ENCODE peak calls at places on chromosomes 12 and 14, in seven cellular contexts. U, X, O, K, W, D and T are unnamed samples.

GRCh38 chr12:8969861-8970411 is 19.4 kb upstream of the KLRG1 start:
- DNase-seq in X (no peak), K (no peak), O (no peak), U (peak), W (no peak), D (no peak), T (no peak)

GRCh38 chr12:123580772-123581171 is 3.6 kb upstream of the TMED2 start:
- DNase-seq in W (no peak), U (no peak), O (no peak), K (no peak), D (peak), X (no peak), T (no peak)

GRCh38 chr14:74491952-74492351 is 1.2 kb downstream of the NPC2 start:
- DNase-seq in X (no peak), U (peak), W (peak), D (no peak), K (no peak), O (no peak), T (no peak)

GRCh38 chr14:104503691-104504090 is 75.9 kb upstream of the C14orf180 start:
- DNase-seq in D (no peak), U (no peak), K (no peak), W (no peak), O (no peak), X (no peak), T (no peak)

GRCh38 chr14:24395609-24396580 is 2.9 kb upstream of the NYNRIN start:
- DNase-seq in D (no peak), O (no peak), X (no peak), W (no peak), K (no peak), U (no peak), T (no peak)

GRCh38 chr12:572532-572899 is 90.7 kb downstream of the NINJ2 start:
- DNase-seq in K (no peak), D (peak), U (peak), W (peak), O (no peak), X (no peak), T (peak)

GRCh38 chr14:51070732-51071131 is 24.2 kb downstream of the TRIM9 start:
- DNase-seq in X (no peak), O (no peak), D (no peak), K (no peak), W (no peak), U (no peak), T (no peak)

GRCh38 chr12:21828779-21829178 is 54.3 kb upstream of the KCNJ8 start:
- DNase-seq in U (no peak), O (no peak), W (no peak), X (peak), D (peak), K (peak), T (no peak)

GRCh38 chr14:105365101-105365500 is 33.2 kb upstream of the TEX22 start:
- DNase-seq in O (no peak), D (no peak), K (no peak), U (no peak), X (no peak), W (no peak), T (no peak)

GRCh38 chr12:48823281-48823680 is 5.0 kb downstream of the CACNB3 start:
- DNase-seq in W (no peak), K (no peak), U (no peak), X (no peak), D (no peak), O (no peak), T (no peak)

GRCh38 chr12:25615119-25615518 is 62.0 kb upstream of the LMNTD1 start:
- DNase-seq in D (no peak), O (no peak), X (no peak), K (no peak), U (peak), W (no peak), T (no peak)

GRCh38 chr12:4272014-4272975 is 1.3 kb upstream of the CCND2 start:
- DNase-seq in U (no peak), W (no peak), O (peak), D (peak), X (peak), K (peak), T (peak)

GRCh38 chr14:103528512-103529382 is at the start of gene TRMT61A:
- DNase-seq in U (peak), O (peak), K (peak), W (peak), D (peak), X (peak), T (peak)

GRCh38 chr14:95182379-95182778 is 25.1 kb upstream of the DICER1 start:
- DNase-seq in O (no peak), K (no peak), X (no peak), D (no peak), W (no peak), U (no peak), T (no peak)

GRCh38 chr14:73724696-73725095 is 10.5 kb upstream of the PNMA1 start:
- DNase-seq in K (no peak), W (no peak), X (no peak), U (no peak), O (no peak), D (no peak), T (no peak)

GRCh38 chr14:71824816-71825215 is 107.4 kb upstream of the RGS6 start:
- DNase-seq in D (no peak), O (no peak), U (no peak), X (no peak), K (no peak), W (no peak), T (no peak)

GRCh38 chr12:75905975-75906374 is 125.6 kb downstream of the PHLDA1 start:
- DNase-seq in X (no peak), U (no peak), K (no peak), W (no peak), D (no peak), O (no peak), T (no peak)

GRCh38 chr12:11860026-11860425 is 210.6 kb downstream of the ETV6 start:
- DNase-seq in X (no peak), W (no peak), U (no peak), K (no peak), O (no peak), D (no peak), T (no peak)

GRCh38 chr14:51849095-51849494 is 11.3 kb upstream of the GNG2 start:
- DNase-seq in W (no peak), U (no peak), D (no peak), K (no peak), X (no peak), O (no peak), T (no peak)

GRCh38 chr14:100534528-100535286 is 52.5 kb downstream of the BEGAIN start:
- DNase-seq in D (no peak), U (no peak), X (peak), W (no peak), K (peak), O (no peak), T (peak)

GRCh38 chr12:82359115-82359478 is 768 bp downstream of the METTL25 start:
- DNase-seq in D (no peak), X (peak), W (no peak), O (no peak), K (no peak), U (no peak), T (no peak)

GRCh38 chr14:58362798-58363412 is 32.8 kb upstream of the TOMM20L start:
- DNase-seq in D (no peak), O (no peak), K (no peak), X (no peak), U (peak), W (peak), T (no peak)

GRCh38 chr12:110555509-110556406 is 27.4 kb downstream of the PPTC7 start:
- DNase-seq in X (no peak), D (no peak), W (no peak), K (no peak), O (no peak), U (no peak), T (no peak)

GRCh38 chr12:32136404-32136803 is 29.8 kb downstream of the BICD1 start:
- DNase-seq in U (no peak), W (no peak), D (no peak), X (no peak), O (no peak), K (no peak), T (no peak)

GRCh38 chr14:74905595-74906142 is 17.4 kb downstream of the RPS6KL1 start:
- DNase-seq in W (peak), K (peak), D (peak), U (peak), O (no peak), X (peak), T (no peak)

GRCh38 chr12:3328081-3328480 is 162.9 kb upstream of the PRMT8 start:
- DNase-seq in D (no peak), O (no peak), W (no peak), U (no peak), X (no peak), K (no peak), T (no peak)

GRCh38 chr12:70648191-70648590 is 11.0 kb upstream of the PTPRB start:
- DNase-seq in U (no peak), W (no peak), O (no peak), D (no peak), K (no peak), X (no peak), T (no peak)

GRCh38 chr12:82730832-82731497 is 44.3 kb downstream of the TMTC2 start:
- DNase-seq in D (no peak), U (no peak), O (no peak), X (no peak), W (peak), K (no peak), T (no peak)

GRCh38 chr12:49842519-49843352 is at the start of gene BCDIN3D:
- DNase-seq in D (peak), W (peak), X (peak), O (peak), U (peak), K (peak), T (peak)

GRCh38 chr12:2339022-2339431 is 286.2 kb downstream of the CACNA1C start:
- DNase-seq in K (no peak), O (no peak), U (peak), W (no peak), D (no peak), X (no peak), T (no peak)

GRCh38 chr14:94481468-94482131 is 5.6 kb upstream of the SERPINA9 start:
- DNase-seq in X (no peak), O (no peak), U (no peak), D (no peak), W (peak), K (no peak), T (no peak)

GRCh38 chr14:61472801-61473376 is 151.5 kb downstream of the PRKCH start:
- DNase-seq in W (no peak), D (no peak), U (no peak), X (no peak), O (no peak), K (no peak), T (no peak)

GRCh38 chr14:50667491-50668007 is 557 bp downstream of the SAV1 start:
- DNase-seq in W (no peak), K (peak), O (no peak), X (peak), U (no peak), D (peak), T (peak)

GRCh38 chr14:69288956-69289705 is 29.2 kb downstream of the GALNT16 start:
- DNase-seq in X (no peak), W (no peak), D (no peak), U (no peak), O (no peak), K (no peak), T (no peak)

GRCh38 chr14:69288001-69288771 is 28.2 kb downstream of the GALNT16 start:
- DNase-seq in O (no peak), U (peak), D (peak), K (peak), X (no peak), W (peak), T (peak)

GRCh38 chr14:69289811-69290520 is 30.0 kb downstream of the GALNT16 start:
- DNase-seq in D (no peak), X (no peak), K (no peak), W (no peak), U (no peak), O (no peak), T (no peak)

GRCh38 chr14:69291891-69292586 is 32.1 kb downstream of the GALNT16 start:
- DNase-seq in O (no peak), K (no peak), W (no peak), U (no peak), X (no peak), D (no peak), T (no peak)

GRCh38 chr14:69291396-69291795 is 31.4 kb downstream of the GALNT16 start:
- DNase-seq in D (no peak), W (no peak), X (no peak), K (no peak), U (no peak), O (no peak), T (no peak)
- TF ChIP-seq POLR2A in D (no peak), W (no peak), X (no peak), K (no peak), U (no peak), O (no peak), T (no peak)

GRCh38 chr14:64995291-64995690 is 8.6 kb downstream of the FNTB start:
- DNase-seq in U (no peak), D (no peak), W (no peak), K (no peak), O (no peak), X (no peak), T (no peak)
- TF ChIP-seq POLR2A in U (no peak), D (no peak), W (no peak), K (no peak), O (no peak), X (no peak), T (no peak)

GRCh38 chr14:89296281-89296745 is 120.7 kb downstream of the FOXN3 start:
- DNase-seq in K (no peak), D (no peak), X (no peak), O (no peak), U (no peak), W (no peak), T (no peak)
- TF ChIP-seq POLR2A in K (no peak), D (no peak), X (no peak), O (no peak), U (no peak), W (no peak), T (no peak)

GRCh38 chr12:120169946-120170345 is 24.6 kb downstream of the GCN1 start:
- DNase-seq in W (no peak), O (no peak), D (no peak), U (no peak), X (no peak), K (no peak), T (no peak)
- TF ChIP-seq POLR2A in W (no peak), O (no peak), D (no peak), U (no peak), X (no peak), K (no peak), T (no peak)

GRCh38 chr12:56189336-56189917 is at the start of gene SMARCC2:
- DNase-seq in W (peak), K (peak), D (peak), O (peak), U (peak), X (peak), T (peak)
- TF ChIP-seq POLR2A in W (peak), K (peak), D (no peak), O (no peak), U (peak), X (peak), T (no peak)

DNA sequence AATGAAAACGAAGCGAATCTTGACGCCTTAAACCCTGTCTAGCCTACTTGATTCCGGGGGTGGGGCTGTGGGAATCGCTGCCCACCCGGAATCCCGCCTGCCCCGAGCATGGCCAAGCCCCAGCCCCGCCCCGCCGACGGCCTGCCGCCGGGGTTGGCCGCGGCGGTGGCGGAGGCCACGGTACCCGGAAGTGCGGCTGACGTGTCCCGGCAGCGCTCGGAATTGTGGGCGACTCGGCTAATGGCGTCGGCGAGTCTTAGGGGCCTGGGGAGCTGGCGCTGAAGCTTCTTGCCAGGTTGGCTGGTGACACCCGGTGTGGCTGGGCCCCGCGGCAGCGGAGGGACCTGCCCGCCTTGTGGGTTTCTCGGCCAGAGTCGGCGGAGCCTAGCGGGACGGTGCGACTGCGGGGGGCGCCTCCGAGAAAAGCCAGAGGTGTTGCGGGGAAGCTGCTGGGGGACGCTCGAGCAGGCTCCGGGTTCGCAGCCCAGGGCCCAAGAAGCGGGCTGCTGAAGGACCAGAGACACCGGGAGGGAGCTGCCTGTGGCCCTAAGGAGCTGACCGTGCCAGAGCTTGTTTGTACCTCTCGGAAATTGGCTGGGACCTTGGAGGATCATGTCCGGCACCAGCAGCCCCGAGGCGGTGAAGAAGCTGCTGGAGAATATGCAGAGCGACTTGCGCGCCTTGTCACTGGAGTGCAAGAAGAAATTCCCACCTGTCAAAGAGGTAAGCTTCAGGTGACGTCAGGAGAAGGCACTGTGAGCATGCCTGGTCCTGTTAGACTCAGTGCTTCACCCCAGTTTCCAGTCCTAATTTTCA is at the start of gene MON2:
- DNase-seq in U (peak), D (peak), O (peak), X (peak), W (peak), K (peak), T (peak)
- TF ChIP-seq POLR2A in U (peak), D (no peak), O (peak), X (peak), W (peak), K (peak), T (peak)

GRCh38 chr12:62656576-62657362 is 190.1 kb downstream of the MON2 start:
- DNase-seq in K (no peak), W (no peak), O (no peak), U (no peak), D (no peak), X (no peak), T (no peak)
- TF ChIP-seq POLR2A in K (no peak), W (no peak), O (no peak), U (no peak), D (no peak), X (no peak), T (no peak)